ENCODE peak calls at places on chromosomes 6 and 20, in ten cellular contexts. L, I, S, C, W, K, M, E, O and D are unnamed samples.

GRCh38 chr20:61331542-61331941 is 79.5 kb downstream of the CDH4 start:
- DNase-seq in S (no peak), C (no peak), L (peak; percentile 81), W (no peak), E (no peak), M (no peak), K (no peak), I (no peak), O (no peak), D (no peak)

GRCh38 chr6:22929228-22929627 is 359.9 kb downstream of the HDGFL1 start:
- DNase-seq in S (no peak), O (peak; percentile 8), K (no peak), C (peak; percentile 47), W (no peak), L (no peak), E (no peak), M (no peak), I (no peak), D (no peak)

GRCh38 chr20:45407783-45408645 is at the start of gene DBNDD2:
- DNase-seq in C (no peak), S (peak; percentile 54), E (no peak), W (no peak), O (peak; percentile 80), M (no peak), K (no peak), L (no peak), I (no peak), D (no peak)

GRCh38 chr6:33160728-33161323 is 31.4 kb downstream of the COL11A2 start:
- DNase-seq in M (peak; percentile 61), O (no peak), L (no peak), C (peak; percentile 27), W (peak; percentile 74), E (no peak), I (no peak), S (no peak), K (peak; percentile 90), D (no peak)

GRCh38 chr20:37276494-37277252 is 12.8 kb upstream of the MANBAL start:
- DNase-seq in L (no peak), S (peak; percentile 41), W (no peak), M (no peak), C (peak; percentile 77), O (peak; percentile 52), E (no peak), I (no peak), K (peak; percentile 86), D (peak; percentile 89)

GRCh38 chr6:45163952-45164766 is 164.0 kb upstream of the RUNX2 start:
- DNase-seq in O (no peak), E (no peak), M (no peak), K (no peak), L (no peak), W (no peak), S (no peak), C (peak; percentile 95), I (no peak), D (no peak)

GRCh38 chr20:4962257-4962855 is 39.0 kb downstream of the SLC23A2 start:
- DNase-seq in K (no peak), O (no peak), E (no peak), C (no peak), S (no peak), L (peak; percentile 78), M (no peak), W (no peak), I (no peak), D (peak; percentile 33)

GRCh38 chr6:80457044-80457933 is 350.8 kb downstream of the BCKDHB start:
- DNase-seq in O (peak; percentile 66), M (no peak), E (no peak), S (peak; percentile 68), K (peak; percentile 87), L (no peak), I (no peak), W (peak; percentile 46), C (peak; percentile 96), D (peak; percentile 83)

GRCh38 chr20:22556565-22557056 is 27.8 kb downstream of the FOXA2 start:
- DNase-seq in M (no peak), E (no peak), C (no peak), K (no peak), S (no peak), W (peak; percentile 60), L (no peak), O (no peak), I (no peak), D (no peak)

GRCh38 chr6:127102299-127102698 is 16.2 kb upstream of the RSPO3 start:
- DNase-seq in O (no peak), E (no peak), K (no peak), M (no peak), L (no peak), S (no peak), C (peak; percentile 96), W (no peak), I (no peak), D (no peak)

GRCh38 chr20:44909872-44910689 is at the start of gene PABPC1L:
- DNase-seq in E (no peak), K (peak; percentile 72), S (peak; percentile 57), O (peak; percentile 47), L (peak; percentile 91), M (peak; percentile 96), C (peak; percentile 66), W (peak; percentile 89), I (peak; percentile 86), D (peak; percentile 59)

GRCh38 chr6:155301867-155302266 is 12.4 kb downstream of the TFB1M start:
- DNase-seq in C (no peak), S (no peak), E (no peak), M (peak; percentile 10), W (no peak), K (no peak), O (no peak), L (no peak), I (no peak), D (no peak)

GRCh38 chr20:8431538-8432434 is 299.7 kb downstream of the PLCB1 start:
- DNase-seq in E (no peak), W (no peak), L (no peak), S (peak; percentile 76), M (peak; percentile 24), O (peak; percentile 80), K (peak; percentile 88), I (peak; percentile 4), C (no peak), D (peak; percentile 77)
- TF ChIP-seq CTCF in E (no peak), W (no peak), L (no peak), S (no peak), M (no peak), O (no peak), K (no peak), I (no peak), C (no peak), D (no peak)

GRCh38 chr6:43608783-43609182 is 20.3 kb downstream of the GTPBP2 start:
- DNase-seq in W (no peak), C (no peak), I (no peak), E (no peak), M (no peak), L (no peak), O (no peak), S (no peak), K (no peak), D (no peak)
- H3K36me3 ChIP-seq in W (peaks cover 78% of the 10 kb centered on the region), C (peaks cover 14% of the 10 kb centered on the region), I (peaks cover 20% of the 10 kb centered on the region), E (peaks cover 63% of the 10 kb centered on the region), M (peaks cover 8% of the 10 kb centered on the region), L (peaks cover 51% of the 10 kb centered on the region), O (peaks cover 6% of the 10 kb centered on the region), S (peaks cover 65% of the 10 kb centered on the region), K (peaks cover 61% of the 10 kb centered on the region), D (no peaks in the 10 kb centered on the region)

DNA sequence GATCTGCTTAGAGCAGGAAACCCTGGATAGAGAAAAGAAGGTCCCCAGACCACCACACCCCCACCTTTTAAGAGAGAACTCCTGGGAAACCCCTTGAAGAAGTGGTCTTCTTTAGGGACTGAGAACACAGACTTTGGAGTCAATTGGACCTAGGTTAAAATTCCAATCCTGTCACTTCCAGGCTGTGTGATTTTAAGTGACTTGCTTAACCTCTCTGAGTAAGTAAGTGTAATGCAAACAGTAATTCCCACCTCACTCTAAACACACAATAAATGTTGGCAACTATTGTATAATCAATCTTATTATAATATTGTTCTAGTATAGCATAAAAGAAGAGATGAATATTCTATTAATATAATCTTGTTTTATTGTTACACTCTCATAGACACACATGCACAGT is 3.3 kb downstream of the TFEB start:
- DNase-seq in L (no peak), O (no peak), M (no peak), S (no peak), K (no peak), E (no peak), W (no peak), C (no peak), I (no peak), D (no peak)
- H3K4me3 ChIP-seq in L (peak overlapping the region; percentile 97), O (no peak overlapping the region), M (no peak overlapping the region), S (peak overlapping the region; percentile 99), K (no peak overlapping the region), E (no peak overlapping the region), W (no peak overlapping the region), C (no peak overlapping the region), I (no peak overlapping the region), D (no peak overlapping the region)

GRCh38 chr6:138372711-138373463 is 4.8 kb upstream of the SMIM28 start:
- DNase-seq in S (no peak), K (no peak), O (no peak), M (no peak), L (no peak), E (no peak), W (no peak), I (no peak), C (peak; percentile 78), D (no peak)
- TF ChIP-seq CTCF in S (no peak), K (no peak), O (no peak), M (no peak), L (no peak), E (no peak), W (no peak), I (no peak), C (peak; percentile 11), D (no peak)

GRCh38 chr6:47952640-47953039 is 158.4 kb downstream of the PTCHD4 start:
- DNase-seq in E (no peak), I (no peak), M (no peak), C (peak; percentile 68), K (no peak), S (no peak), O (no peak), L (no peak), W (no peak), D (no peak)
- H3K36me3 ChIP-seq in E (no peaks in the 10 kb centered on the region), I (no peaks in the 10 kb centered on the region), M (no peaks in the 10 kb centered on the region), C (no peaks in the 10 kb centered on the region), K (no peaks in the 10 kb centered on the region), S (no peaks in the 10 kb centered on the region), O (no peaks in the 10 kb centered on the region), L (no peaks in the 10 kb centered on the region), W (no peaks in the 10 kb centered on the region), D (no peaks in the 10 kb centered on the region)

DNA sequence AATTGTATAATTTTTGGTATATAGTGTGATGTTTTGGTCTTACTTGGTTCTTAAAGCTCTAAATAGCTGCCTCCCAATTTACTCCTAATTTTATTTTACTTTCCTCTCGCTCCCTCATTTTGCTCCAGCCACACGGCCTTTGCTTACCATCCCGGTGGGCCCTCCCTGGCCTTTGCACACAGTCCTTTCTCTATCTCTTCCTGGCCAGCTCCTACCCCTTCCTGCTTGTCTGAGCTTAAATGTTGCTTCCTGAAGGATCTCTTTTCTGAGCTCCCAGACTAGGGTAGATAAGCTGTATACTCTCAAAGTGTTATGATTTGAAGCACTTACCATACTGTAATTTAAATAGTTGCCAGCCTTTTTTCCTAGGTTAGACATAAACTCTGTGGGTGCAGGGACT is 121.7 kb downstream of the UTRN start:
- DNase-seq in M (no peak), C (no peak), S (no peak), O (no peak), L (no peak), W (no peak), E (no peak), I (no peak), K (no peak), D (no peak)
- H3K4me3 ChIP-seq in M (no peak overlapping the region), C (no peak overlapping the region), S (no peak overlapping the region), O (no peak overlapping the region), L (no peak overlapping the region), W (no peak overlapping the region), E (no peak overlapping the region), I (no peak overlapping the region), K (no peak overlapping the region), D (no peak overlapping the region)